ENCODE peak calls at places on chromosomes 4 and X, in eight cellular contexts. O is OCI-LY7; P is naive thymus-derived CD4-positive, alpha-beta T cell; C is tibial nerve; M is psoas muscle; Y is neural progenitor cell; Q is lung; H is hepatocyte. U is an unnamed sample. For H3K4me1, the result is how much of the 10 kb centered on the place peaks cover.

GRCh38 chrX:53250556-53250955 is 25.5 kb upstream of the KDM5C start:
- DNase-seq in H (no peak), C (no peak), P (no peak), O (no peak), M (no peak), Y (no peak), Q (no peak), U (no peak)

GRCh38 chrX:110420771-110421498 is 62.3 kb downstream of the RTL9 start:
- DNase-seq in O (no peak), P (no peak), Y (no peak), Q (no peak), H (no peak), C (no peak), M (no peak), U (peak)

GRCh38 chr4:74848774-74849173 is 54.5 kb upstream of the BTC start:
- DNase-seq in O (no peak), Q (no peak), H (no peak), Y (no peak), P (no peak), C (no peak), M (no peak), U (no peak)

GRCh38 chr4:27016551-27016950 is 155.9 kb downstream of the STIM2 start:
- DNase-seq in H (no peak), C (no peak), Q (no peak), P (no peak), O (no peak), M (no peak), Y (no peak), U (no peak)

GRCh38 chrX:69031181-69031580 is 134.1 kb downstream of the PJA1 start:
- DNase-seq in H (no peak), Y (peak), Q (peak), O (no peak), M (no peak), C (no peak), P (no peak), U (no peak)

GRCh38 chrX:38561126-38561868 is at the start of gene TSPAN7:
- DNase-seq in P (peak), H (peak), O (no peak), Y (peak), M (peak), C (peak), Q (peak), U (peak)

GRCh38 chr4:43047044-43047443 is 154.5 kb downstream of the GRXCR1 start:
- DNase-seq in C (no peak), O (no peak), P (no peak), Y (no peak), Q (no peak), H (no peak), M (no peak), U (no peak)

GRCh38 chr4:56655209-56655626 is 25.9 kb downstream of the HOPX start:
- DNase-seq in O (no peak), H (peak), P (no peak), M (peak), Y (peak), C (no peak), Q (no peak), U (no peak)

GRCh38 chrX:106144755-106145639 is 23.1 kb upstream of the PWWP3B start:
- DNase-seq in Y (no peak), M (no peak), H (peak), C (no peak), Q (no peak), P (no peak), O (no peak), U (no peak)

GRCh38 chr4:145937990-145938611 is 522 bp downstream of the ZNF827 start:
- DNase-seq in Y (peak), M (no peak), Q (no peak), P (peak), O (peak), C (no peak), H (peak), U (peak)

GRCh38 chr4:182881928-182882327 is 35.3 kb downstream of the DCTD start:
- DNase-seq in Q (no peak), C (no peak), H (no peak), M (no peak), Y (no peak), P (no peak), O (no peak), U (no peak)

GRCh38 chrX:17174671-17175070 is 200.3 kb upstream of the NHS start:
- DNase-seq in Q (no peak), O (no peak), H (no peak), P (no peak), M (peak), C (peak), Y (no peak), U (no peak)

GRCh38 chr4:2856266-2856665 is 12.6 kb downstream of the ADD1 start:
- DNase-seq in Q (no peak), O (no peak), C (no peak), P (no peak), M (no peak), H (no peak), Y (no peak), U (no peak)
- H3K4me1 ChIP-seq in Q (under half), O (under half), C (half or more), P (under half), M (half or more), H (under half), Y (under half), U (under half)

GRCh38 chr4:82371398-82371972 is 2.3 kb downstream of the HNRNPD start:
- DNase-seq in M (no peak), O (peak), C (no peak), Q (no peak), H (no peak), Y (no peak), P (no peak), U (peak)
- H3K4me1 ChIP-seq in M (half or more), O (half or more), C (under half), Q (under half), H (under half), Y (under half), P (half or more), U (under half)

GRCh38 chr4:109798866-109799265 is 2.9 kb downstream of the CFI start:
- DNase-seq in P (no peak), M (no peak), Q (no peak), H (no peak), C (no peak), Y (no peak), O (no peak), U (no peak)

GRCh38 chr4:109795059-109795458 is 6.7 kb downstream of the CFI start:
- DNase-seq in C (no peak), Y (no peak), O (no peak), P (no peak), M (no peak), H (no peak), Q (no peak), U (no peak)
- H3K4me1 ChIP-seq in C (under half), Y (under half), O (under half), P (under half), M (under half), H (under half), Q (under half), U (under half)

GRCh38 chrX:65696613-65697012 is 29.2 kb downstream of the MSN start:
- DNase-seq in Y (no peak), C (no peak), Q (no peak), P (no peak), O (no peak), H (no peak), M (no peak), U (no peak)

GRCh38 chrX:65697173-65697572 is 29.7 kb downstream of the MSN start:
- DNase-seq in H (no peak), O (no peak), P (no peak), C (no peak), Y (no peak), Q (no peak), M (no peak), U (peak)

GRCh38 chrX:65702956-65703355 is 35.5 kb downstream of the MSN start:
- DNase-seq in H (no peak), Q (no peak), P (no peak), O (no peak), Y (no peak), M (no peak), C (no peak), U (no peak)

GRCh38 chrX:65695849-65696248 is 28.4 kb downstream of the MSN start:
- DNase-seq in M (no peak), Y (no peak), Q (no peak), C (no peak), O (no peak), H (no peak), P (no peak), U (no peak)

DNA sequence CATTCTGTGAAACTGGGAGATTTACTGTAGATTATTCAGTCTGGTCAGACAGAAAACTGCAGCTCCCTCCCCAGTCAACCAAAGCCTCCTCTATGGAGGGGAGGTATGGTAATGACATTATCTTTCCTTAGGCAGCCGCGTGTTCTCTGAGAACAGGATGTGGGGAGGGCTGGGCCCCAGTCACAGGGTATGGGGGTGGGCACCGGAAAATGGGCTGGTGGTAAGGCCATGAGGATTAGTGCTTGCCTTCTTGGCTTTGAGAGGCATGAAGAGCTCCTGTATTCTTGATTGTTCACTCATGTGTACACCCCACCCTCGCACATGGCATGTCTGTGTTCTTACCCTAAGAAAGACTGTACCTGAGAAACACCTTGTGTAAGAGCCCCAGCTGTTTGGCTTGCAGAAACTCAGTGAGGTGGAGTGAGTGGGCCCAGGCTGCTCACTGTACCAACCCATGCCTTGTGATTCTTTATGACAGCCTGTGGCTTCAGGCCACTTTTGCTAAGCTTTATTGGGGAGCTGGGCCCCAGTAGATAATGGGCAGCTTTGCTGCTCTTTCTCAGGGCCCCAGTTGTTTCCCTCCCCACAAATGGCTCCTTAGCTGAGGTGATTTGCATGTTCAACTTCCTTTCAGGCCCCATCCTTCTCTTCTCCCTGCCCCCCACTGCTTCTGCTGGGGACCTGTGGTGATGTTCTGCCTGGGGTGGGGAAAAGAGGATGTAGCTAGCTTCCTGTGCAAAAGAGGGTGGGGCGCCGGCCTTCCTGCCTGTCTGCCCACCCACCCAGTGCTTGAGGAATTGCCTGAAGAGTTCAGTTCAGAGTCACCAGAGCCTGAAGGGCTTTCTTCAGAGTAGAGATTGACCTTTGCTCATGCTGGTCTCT is 30.7 kb downstream of the MSN start:
- DNase-seq in Q (peak), M (peak), C (no peak), H (no peak), P (peak), O (peak), Y (no peak), U (peak)
- H3K4me1 ChIP-seq in Q (half or more), M (under half), C (under half), H (under half), P (half or more), O (half or more), Y (under half), U (half or more)

GRCh38 chr4:94508256-94508655 is 56.5 kb downstream of the PDLIM5 start:
- DNase-seq in H (no peak), Y (no peak), M (no peak), P (no peak), C (no peak), Q (no peak), O (no peak), U (no peak)
- H3K4me1 ChIP-seq in H (under half), Y (under half), M (half or more), P (under half), C (under half), Q (under half), O (under half), U (under half)

GRCh38 chr4:39792529-39792928 is 94.6 kb downstream of the UBE2K start:
- DNase-seq in O (no peak), P (no peak), M (no peak), Y (no peak), H (no peak), Q (no peak), C (no peak), U (no peak)

GRCh38 chr4:39786838-39787237 is 88.9 kb downstream of the UBE2K start:
- DNase-seq in C (no peak), Q (no peak), Y (no peak), M (no peak), H (no peak), O (no peak), P (no peak), U (no peak)

DNA sequence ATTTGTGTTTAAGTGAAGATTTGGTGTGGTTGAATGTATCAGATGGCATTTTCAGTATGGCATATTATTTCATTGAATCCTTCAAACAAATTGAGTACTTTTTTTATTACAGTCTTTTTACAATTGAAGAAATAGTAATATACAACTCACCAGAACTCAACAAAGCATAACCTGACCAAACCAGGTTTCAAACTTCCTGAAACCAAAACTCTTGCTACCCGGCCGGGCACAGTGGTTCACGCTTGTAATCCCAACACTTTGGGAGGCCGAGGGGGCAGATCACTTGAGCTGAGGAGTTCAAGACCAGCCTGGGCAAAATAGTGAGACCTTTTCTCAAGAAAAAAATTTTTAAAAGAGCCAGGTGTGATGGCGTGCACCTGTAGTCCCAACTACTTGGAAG is 94.2 kb downstream of the UBE2K start:
- DNase-seq in C (no peak), P (no peak), O (no peak), Y (no peak), Q (no peak), M (no peak), H (no peak), U (no peak)
- H3K4me1 ChIP-seq in C (under half), P (under half), O (under half), Y (under half), Q (under half), M (under half), H (under half), U (under half)

DNA sequence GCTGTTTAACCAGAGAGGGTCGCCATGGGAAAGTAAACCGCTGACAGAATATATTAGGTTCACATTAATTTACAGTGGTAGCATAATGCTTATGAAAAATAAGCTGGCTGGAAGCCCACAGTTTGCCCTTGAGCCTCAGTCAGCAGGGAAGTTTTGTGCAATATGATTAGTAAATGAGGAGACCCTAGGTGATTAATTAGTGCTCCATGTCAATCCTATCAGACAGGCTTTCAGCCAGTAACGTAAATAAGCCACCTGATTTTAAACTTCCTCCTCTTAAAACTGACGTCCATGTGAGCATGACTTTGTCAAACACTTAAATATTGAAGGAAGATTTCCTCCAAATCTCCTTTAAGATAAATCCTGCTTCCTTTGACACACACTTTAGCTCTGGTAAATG is 134.1 kb downstream of the TSPAN5 start:
- DNase-seq in C (no peak), Q (no peak), O (no peak), P (no peak), M (no peak), Y (no peak), H (no peak), U (no peak)
- H3K4me1 ChIP-seq in C (under half), Q (under half), O (under half), P (under half), M (under half), Y (under half), H (under half), U (under half)

DNA sequence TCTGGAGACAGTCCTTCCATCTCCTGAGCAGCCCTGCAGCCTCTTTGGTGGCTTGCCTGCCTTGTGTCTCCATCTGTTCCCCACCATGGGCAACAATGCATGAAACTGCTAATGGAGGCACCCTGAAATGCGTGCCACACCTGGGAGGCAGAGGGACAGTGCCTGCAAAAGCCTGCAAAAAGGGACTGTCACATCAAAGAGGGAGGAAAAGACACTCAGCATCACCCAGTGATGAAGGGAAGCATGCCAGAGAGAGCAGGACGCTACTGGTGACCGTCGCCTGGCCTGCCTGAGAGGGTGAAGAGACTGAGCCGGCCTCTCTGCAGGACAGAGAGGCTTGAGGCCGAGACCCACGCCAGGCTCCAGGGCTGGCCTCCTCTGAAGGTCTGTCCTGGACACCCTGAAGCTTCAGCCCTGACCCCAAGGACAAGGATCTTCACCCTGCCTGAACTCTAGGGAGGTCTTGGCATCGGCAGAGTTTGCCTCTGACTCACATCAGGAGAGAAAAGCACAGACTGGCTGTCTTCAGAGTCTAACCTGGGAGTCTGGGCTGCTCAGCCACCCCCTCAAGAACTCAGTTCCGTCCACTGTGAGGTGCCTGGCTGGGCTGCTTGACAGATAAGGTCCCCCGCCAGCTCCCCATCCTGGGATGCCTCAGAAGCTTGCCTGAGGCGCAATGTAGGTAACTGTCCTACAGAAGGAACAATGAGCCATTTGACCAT is 8.1 kb downstream of the ACSL1 start:
- DNase-seq in P (no peak), O (peak), M (no peak), H (no peak), Y (no peak), Q (no peak), C (no peak), U (no peak)
- H3K4me1 ChIP-seq in P (under half), O (half or more), M (half or more), H (under half), Y (under half), Q (under half), C (under half), U (under half)

GRCh38 chr4:105343523-105343931 is 130.3 kb downstream of the PPA2 start:
- DNase-seq in H (peak), P (no peak), Y (no peak), M (no peak), Q (no peak), C (no peak), O (no peak), U (no peak)
- H3K4me1 ChIP-seq in H (under half), P (under half), Y (under half), M (under half), Q (under half), C (under half), O (under half), U (under half)

U was measured in A673.